ENCODE peak calls at places on chromosomes 12 and 14, in six cellular contexts. One of them, this sample, is unnamed.

GRCh38 chr12:109253913-109254544 is 55.1 kb downstream of the FOXN4 start:
- DNase-seq in A172: no peak
- DNase-seq in fibroblast of pulmonary artery: no peak
- DNase-seq in RPMI7951: no peak
- DNase-seq in myocyte: no peak
- DNase-seq in mesothelial cell of epicardium: no peak
- DNase-seq in this sample: no peak

GRCh38 chr14:71418591-71419245 is 511.5 kb downstream of the PCNX1 start:
- DNase-seq in A172: no peak
- DNase-seq in fibroblast of pulmonary artery: no peak
- DNase-seq in RPMI7951: no peak
- DNase-seq in myocyte: no peak
- DNase-seq in mesothelial cell of epicardium: no peak
- DNase-seq in this sample: no peak

GRCh38 chr12:6193853-6194815 is 6.1 kb upstream of the CD9 start:
- DNase-seq in A172: no peak
- DNase-seq in fibroblast of pulmonary artery: peak
- DNase-seq in RPMI7951: no peak
- DNase-seq in myocyte: no peak
- DNase-seq in mesothelial cell of epicardium: no peak
- DNase-seq in this sample: no peak

GRCh38 chr12:105980533-105980932 is 158.2 kb downstream of the NUAK1 start:
- DNase-seq in A172: no peak
- DNase-seq in fibroblast of pulmonary artery: no peak
- DNase-seq in RPMI7951: no peak
- DNase-seq in myocyte: no peak
- DNase-seq in mesothelial cell of epicardium: no peak
- DNase-seq in this sample: no peak

GRCh38 chr12:85191-85666 is 18.7 kb downstream of the IQSEC3 start:
- DNase-seq in A172: no peak
- DNase-seq in fibroblast of pulmonary artery: no peak
- DNase-seq in RPMI7951: no peak
- DNase-seq in myocyte: no peak
- DNase-seq in mesothelial cell of epicardium: no peak
- DNase-seq in this sample: no peak

GRCh38 chr12:94174576-94174975 is 26.2 kb downstream of the PLXNC1 start:
- DNase-seq in A172: no peak
- DNase-seq in fibroblast of pulmonary artery: no peak
- DNase-seq in RPMI7951: no peak
- DNase-seq in myocyte: no peak
- DNase-seq in mesothelial cell of epicardium: no peak
- DNase-seq in this sample: no peak

GRCh38 chr12:95495433-95495832 is 21.5 kb downstream of the METAP2 start:
- DNase-seq in A172: no peak
- DNase-seq in fibroblast of pulmonary artery: no peak
- DNase-seq in RPMI7951: no peak
- DNase-seq in myocyte: no peak
- DNase-seq in mesothelial cell of epicardium: no peak
- DNase-seq in this sample: no peak

GRCh38 chr12:121925361-121925725 is 7.0 kb downstream of the CFAP251 start:
- DNase-seq in A172: peak
- DNase-seq in fibroblast of pulmonary artery: peak
- DNase-seq in RPMI7951: peak
- DNase-seq in myocyte: peak
- DNase-seq in mesothelial cell of epicardium: no peak
- DNase-seq in this sample: peak

GRCh38 chr12:6849427-6849826 is 1.7 kb downstream of the CDCA3 start:
- DNase-seq in A172: no peak
- DNase-seq in fibroblast of pulmonary artery: no peak
- DNase-seq in RPMI7951: no peak
- DNase-seq in myocyte: no peak
- DNase-seq in mesothelial cell of epicardium: no peak
- DNase-seq in this sample: no peak

GRCh38 chr14:47917344-47917954 is 242.0 kb upstream of the MDGA2 start:
- DNase-seq in A172: peak
- DNase-seq in fibroblast of pulmonary artery: peak
- DNase-seq in RPMI7951: peak
- DNase-seq in myocyte: peak
- DNase-seq in mesothelial cell of epicardium: no peak
- DNase-seq in this sample: peak

GRCh38 chr12:7130791-7131501 is 775 bp downstream of the CLSTN3 start:
- DNase-seq in A172: no peak
- DNase-seq in fibroblast of pulmonary artery: peak
- DNase-seq in RPMI7951: peak
- DNase-seq in myocyte: peak
- DNase-seq in mesothelial cell of epicardium: no peak
- DNase-seq in this sample: peak

GRCh38 chr12:65945457-65945856 is 121.2 kb downstream of the HMGA2 start:
- DNase-seq in A172: no peak
- DNase-seq in fibroblast of pulmonary artery: no peak
- DNase-seq in RPMI7951: no peak
- DNase-seq in myocyte: peak
- DNase-seq in mesothelial cell of epicardium: no peak
- DNase-seq in this sample: no peak

GRCh38 chr12:64080319-64081008 is 141.6 kb downstream of the KICS2 start:
- DNase-seq in A172: no peak
- DNase-seq in fibroblast of pulmonary artery: no peak
- DNase-seq in RPMI7951: no peak
- DNase-seq in myocyte: no peak
- DNase-seq in mesothelial cell of epicardium: no peak
- DNase-seq in this sample: no peak

GRCh38 chr12:85835810-85836715 is at the start of gene RASSF9:
- DNase-seq in A172: peak
- DNase-seq in fibroblast of pulmonary artery: peak
- DNase-seq in RPMI7951: peak
- DNase-seq in myocyte: peak
- DNase-seq in mesothelial cell of epicardium: no peak
- DNase-seq in this sample: peak

GRCh38 chr12:108360057-108360456 is 20.9 kb upstream of the CMKLR1 start:
- DNase-seq in A172: no peak
- DNase-seq in fibroblast of pulmonary artery: no peak
- DNase-seq in RPMI7951: no peak
- DNase-seq in myocyte: no peak
- DNase-seq in mesothelial cell of epicardium: no peak
- DNase-seq in this sample: no peak

GRCh38 chr12:20572451-20572850 is 122.7 kb upstream of the SLCO1C1 start:
- DNase-seq in A172: no peak
- DNase-seq in fibroblast of pulmonary artery: no peak
- DNase-seq in RPMI7951: no peak
- DNase-seq in myocyte: no peak
- DNase-seq in mesothelial cell of epicardium: no peak
- DNase-seq in this sample: peak

GRCh38 chr12:87160848-87161601 is 868.2 kb downstream of the C12orf50 start:
- DNase-seq in A172: no peak
- DNase-seq in fibroblast of pulmonary artery: no peak
- DNase-seq in RPMI7951: peak
- DNase-seq in myocyte: no peak
- DNase-seq in mesothelial cell of epicardium: no peak
- DNase-seq in this sample: peak

GRCh38 chr14:92993302-92993701 is 70.4 kb downstream of the CHGA start:
- DNase-seq in A172: no peak
- DNase-seq in fibroblast of pulmonary artery: no peak
- DNase-seq in RPMI7951: no peak
- DNase-seq in myocyte: no peak
- DNase-seq in mesothelial cell of epicardium: no peak
- DNase-seq in this sample: no peak

GRCh38 chr12:80332827-80333226 is 111.2 kb upstream of the PTPRQ start:
- DNase-seq in A172: no peak
- DNase-seq in fibroblast of pulmonary artery: no peak
- DNase-seq in RPMI7951: no peak
- DNase-seq in myocyte: no peak
- DNase-seq in mesothelial cell of epicardium: no peak
- DNase-seq in this sample: no peak

GRCh38 chr14:78848234-78848820 is 678.2 kb downstream of the NRXN3 start:
- DNase-seq in A172: peak
- DNase-seq in fibroblast of pulmonary artery: peak
- DNase-seq in RPMI7951: peak
- DNase-seq in myocyte: peak
- DNase-seq in mesothelial cell of epicardium: peak
- DNase-seq in this sample: peak

GRCh38 chr14:90624732-90625444 is 191.3 kb downstream of the TTC7B start:
- DNase-seq in A172: peak
- DNase-seq in fibroblast of pulmonary artery: peak
- DNase-seq in RPMI7951: no peak
- DNase-seq in myocyte: peak
- DNase-seq in mesothelial cell of epicardium: no peak
- DNase-seq in this sample: no peak

GRCh38 chr14:95291859-95292542 is 27.7 kb downstream of the CLMN start:
- DNase-seq in A172: no peak
- DNase-seq in fibroblast of pulmonary artery: peak
- DNase-seq in RPMI7951: peak
- DNase-seq in myocyte: peak
- DNase-seq in mesothelial cell of epicardium: no peak
- DNase-seq in this sample: peak

GRCh38 chr12:19205120-19205519 is 75.6 kb downstream of the PLEKHA5 start:
- DNase-seq in A172: no peak
- DNase-seq in fibroblast of pulmonary artery: no peak
- DNase-seq in RPMI7951: no peak
- DNase-seq in myocyte: no peak
- DNase-seq in mesothelial cell of epicardium: no peak
- DNase-seq in this sample: no peak

GRCh38 chr12:66921151-66921550 is 242.3 kb upstream of the GRIP1 start:
- DNase-seq in A172: no peak
- DNase-seq in fibroblast of pulmonary artery: no peak
- DNase-seq in RPMI7951: no peak
- DNase-seq in myocyte: no peak
- DNase-seq in mesothelial cell of epicardium: no peak
- DNase-seq in this sample: no peak

GRCh38 chr12:67096533-67097318 is 172.4 kb upstream of the CAND1 start:
- DNase-seq in A172: peak
- DNase-seq in fibroblast of pulmonary artery: no peak
- DNase-seq in RPMI7951: no peak
- DNase-seq in myocyte: no peak
- DNase-seq in mesothelial cell of epicardium: no peak
- DNase-seq in this sample: peak

GRCh38 chr14:37673439-37673838 is 78.0 kb downstream of the TTC6 start:
- DNase-seq in A172: no peak
- DNase-seq in fibroblast of pulmonary artery: no peak
- DNase-seq in RPMI7951: no peak
- DNase-seq in myocyte: peak
- DNase-seq in mesothelial cell of epicardium: no peak
- DNase-seq in this sample: no peak

GRCh38 chr14:24204163-24205146 is 1.0 kb upstream of the TSSK4 start:
- DNase-seq in A172: no peak
- DNase-seq in fibroblast of pulmonary artery: no peak
- DNase-seq in RPMI7951: no peak
- DNase-seq in myocyte: no peak
- DNase-seq in mesothelial cell of epicardium: no peak
- DNase-seq in this sample: no peak

GRCh38 chr12:102376251-102376747 is 104.1 kb downstream of the IGF1 start:
- DNase-seq in A172: no peak
- DNase-seq in fibroblast of pulmonary artery: peak
- DNase-seq in RPMI7951: no peak
- DNase-seq in myocyte: no peak
- DNase-seq in mesothelial cell of epicardium: no peak
- DNase-seq in this sample: peak

This sample was measured in adipocyte.